ENCODE peak calls at places on chromosomes 16 and 17, in seven cellular contexts. K is tibial nerve, O is A549, B is suprapubic skin, S is stomach, U is esophagus muscularis mucosa, D is H1. N is an unnamed sample.

GRCh38 chr17:69677130-69677529 is 262.6 kb downstream of the MAP2K6 start:
- DNase-seq in K (no peak), U (no peak), B (no peak), D (no peak), S (no peak), O (no peak), N (no peak)

GRCh38 chr16:88913001-88913612 is 46.6 kb upstream of the PABPN1L start:
- DNase-seq in O (no peak), B (no peak), U (no peak), D (no peak), K (no peak), S (no peak), N (no peak)

GRCh38 chr17:17506181-17506741 is 10.1 kb upstream of the RASD1 start:
- DNase-seq in D (no peak), B (no peak), O (no peak), S (no peak), K (no peak), U (no peak), N (no peak)

GRCh38 chr16:27446721-27447120 is 44.7 kb downstream of the IL21R start:
- DNase-seq in B (no peak), D (no peak), S (no peak), U (no peak), O (no peak), K (no peak), N (no peak)

GRCh38 chr16:6335072-6335471 is 997.6 kb upstream of the RBFOX1 start:
- DNase-seq in D (peak; percentile 83), S (no peak), B (no peak), O (peak; percentile 4), U (no peak), K (no peak), N (no peak)

GRCh38 chr17:8060274-8060673 is 21.4 kb downstream of the ALOX15B start:
- DNase-seq in B (no peak), S (peak; percentile 64), O (peak; percentile 87), K (peak; percentile 89), U (no peak), D (peak; percentile 79), N (peak; percentile 65)

GRCh38 chr16:24273511-24273910 is 17.4 kb downstream of the CACNG3 start:
- DNase-seq in B (no peak), K (no peak), S (no peak), D (no peak), U (no peak), O (peak; percentile 10), N (no peak)

GRCh38 chr17:37273419-37274051 is 102.2 kb upstream of the C17orf78 start:
- DNase-seq in K (no peak), B (no peak), S (no peak), U (no peak), D (no peak), O (no peak), N (no peak)

GRCh38 chr17:79795795-79796569 is 895 bp downstream of the CBX8 start:
- DNase-seq in B (no peak), D (no peak), S (no peak), K (no peak), O (no peak), U (no peak), N (no peak)

GRCh38 chr16:65069090-65069489 is 52.8 kb downstream of the CDH11 start:
- DNase-seq in K (no peak), S (no peak), D (no peak), B (no peak), O (no peak), U (no peak), N (no peak)

GRCh38 chr16:67779256-67780014 is 26.9 kb downstream of the RANBP10 start:
- DNase-seq in D (no peak), O (no peak), U (no peak), B (no peak), K (no peak), S (no peak), N (no peak)

GRCh38 chr17:13806023-13806553 is 204.4 kb upstream of the HS3ST3A1 start:
- DNase-seq in K (no peak), O (no peak), D (no peak), S (no peak), B (no peak), U (peak; percentile 75), N (no peak)

GRCh38 chr16:27708651-27709050 is 158.7 kb downstream of the KATNIP start:
- DNase-seq in U (no peak), O (no peak), S (no peak), K (no peak), B (peak; percentile 39), D (no peak), N (peak; percentile 40)

GRCh38 chr17:36195474-36196098 is 972 bp downstream of the CCL3L1 start:
- DNase-seq in D (no peak), B (no peak), O (no peak), K (no peak), U (no peak), S (no peak), N (no peak)

GRCh38 chr16:31397701-31398100 is 4.6 kb downstream of the ITGAD start:
- DNase-seq in O (no peak), K (no peak), D (no peak), B (no peak), U (no peak), S (no peak), N (no peak)

GRCh38 chr17:68794636-68795503 is 160.3 kb downstream of the ABCA8 start:
- DNase-seq in U (no peak), O (no peak), D (no peak), K (peak; percentile 50), B (no peak), S (no peak), N (no peak)

GRCh38 chr17:14826361-14826760 is 438.8 kb downstream of the PMP22 start:
- DNase-seq in D (no peak), B (no peak), K (no peak), U (no peak), S (no peak), O (no peak), N (no peak)

GRCh38 chr17:36742267-36743000 is 141.1 kb downstream of the MRM1 start:
- DNase-seq in B (no peak), S (no peak), O (no peak), K (no peak), U (no peak), D (peak; percentile 53), N (no peak)

GRCh38 chr16:49523435-49524159 is 150.0 kb downstream of the C16orf78 start:
- DNase-seq in O (no peak), D (no peak), B (no peak), U (no peak), K (no peak), S (no peak), N (no peak)

DNA sequence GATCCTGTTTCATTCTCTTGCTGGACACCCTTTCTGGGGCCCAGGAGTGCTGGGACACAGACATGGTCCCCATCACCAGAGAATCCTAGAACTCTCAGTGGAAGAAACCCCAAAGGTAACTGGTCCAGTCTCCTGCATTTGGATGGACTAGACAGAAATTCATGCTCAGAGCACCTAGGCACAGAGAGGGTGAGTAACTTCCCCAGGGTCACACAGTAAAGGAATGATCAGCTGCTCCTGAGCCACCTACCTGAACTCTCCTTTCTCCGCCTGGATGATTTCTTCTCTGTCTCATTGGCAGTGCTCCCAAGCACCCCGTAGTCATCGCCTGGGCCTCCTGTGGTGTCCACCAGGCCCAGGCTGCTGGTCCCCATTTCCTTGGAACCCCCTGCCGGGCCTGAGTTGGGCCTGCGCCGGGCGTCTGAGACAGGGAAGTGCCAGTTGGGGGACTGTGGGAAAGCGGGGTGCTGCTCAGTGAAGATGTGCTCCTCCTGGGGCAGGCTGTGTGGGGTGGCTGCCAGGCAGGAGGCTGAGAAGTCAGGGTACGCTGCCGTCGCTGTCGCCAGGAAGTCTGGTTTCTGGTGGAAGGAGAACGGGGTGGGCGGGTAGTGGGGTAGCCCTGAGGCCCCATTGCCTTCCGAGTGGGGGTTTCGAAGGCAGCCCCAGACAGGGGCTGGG is 767 bp downstream of the MEOX1 start:
- DNase-seq in O (no peak), U (no peak), K (no peak), B (no peak), S (no peak), D (no peak), N (no peak)
- TF ChIP-seq EP300 in O (no peak), U (no peak), K (no peak), B (no peak), S (no peak), D (no peak), N (no peak)

DNA sequence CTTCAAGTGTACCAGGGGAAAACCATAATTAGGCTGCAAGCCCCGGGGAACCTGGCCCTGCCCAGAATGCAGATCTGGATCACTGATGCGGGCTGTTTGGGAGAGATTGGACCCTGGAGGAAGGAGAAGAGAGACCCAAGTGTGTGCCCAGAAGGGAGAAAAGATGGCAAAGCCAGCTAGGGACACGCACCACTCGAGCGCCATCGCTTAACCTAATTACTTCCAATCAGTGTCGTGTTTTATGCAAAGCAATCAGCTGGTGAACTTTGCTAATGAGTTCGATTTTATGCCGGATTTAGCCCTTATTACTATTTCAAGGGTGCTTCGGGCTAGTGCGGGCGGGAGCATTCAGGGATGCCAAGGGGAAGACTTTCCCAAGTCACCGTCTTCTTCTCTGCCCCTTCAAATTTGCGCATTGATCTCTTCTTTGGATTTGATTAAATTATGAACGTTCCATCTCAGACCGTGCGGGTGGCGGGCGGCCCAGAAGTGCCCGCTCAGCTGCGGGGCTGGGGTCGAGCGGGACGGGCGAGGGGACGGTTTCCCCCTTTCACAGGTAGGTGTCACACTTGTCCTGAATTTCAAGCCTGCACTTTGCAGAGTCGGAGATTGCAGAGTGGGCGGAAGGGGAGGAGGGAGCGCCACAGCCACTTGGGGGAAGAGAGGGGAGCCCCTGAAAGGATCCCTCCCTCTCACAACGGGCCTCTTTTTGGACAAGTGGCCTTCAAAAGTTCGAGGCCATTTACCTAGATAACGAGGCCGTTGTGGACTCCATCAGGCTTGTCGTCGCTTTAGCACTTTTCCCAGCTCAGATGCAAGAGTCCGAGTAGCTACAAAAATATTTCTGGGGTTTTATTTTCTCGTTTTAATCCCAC is 4.1 kb downstream of the IRX5 start:
- DNase-seq in K (no peak), D (peak; percentile 75), S (no peak), O (no peak), U (peak; percentile 42), B (no peak), N (no peak)
- H3K4me3 ChIP-seq in K (no peak overlapping the region), D (peak overlapping the region; percentile 32), S (no peak overlapping the region), O (no peak overlapping the region), U (no peak overlapping the region), B (peak overlapping the region; percentile 75), N (no peak overlapping the region)

GRCh38 chr17:28867276-28867675 is 12.5 kb downstream of the ERAL1 start:
- DNase-seq in U (no peak), S (no peak), K (no peak), D (no peak), O (no peak), B (no peak), N (no peak)

GRCh38 chr17:28861393-28862203 is 6.8 kb downstream of the ERAL1 start:
- DNase-seq in B (no peak), K (no peak), O (no peak), S (no peak), D (no peak), U (no peak), N (no peak)

GRCh38 chr17:28865946-28866752 is 11.3 kb downstream of the ERAL1 start:
- DNase-seq in K (no peak), B (no peak), U (no peak), S (no peak), O (no peak), D (no peak), N (no peak)

GRCh38 chr17:28862497-28862896 is 7.7 kb downstream of the ERAL1 start:
- DNase-seq in U (no peak), S (no peak), B (no peak), O (no peak), D (no peak), K (no peak), N (no peak)

GRCh38 chr17:28864991-28865849 is 10.4 kb downstream of the ERAL1 start:
- DNase-seq in S (peak; percentile 51), O (no peak), D (no peak), K (no peak), B (no peak), U (no peak), N (no peak)
- TF ChIP-seq EP300 in S (no peak), O (no peak), D (no peak), K (no peak), B (no peak), U (no peak), N (no peak)

GRCh38 chr16:81239722-81240121 is 1.2 kb downstream of the BCO1 start:
- DNase-seq in B (no peak), K (no peak), S (no peak), U (no peak), D (no peak), O (no peak), N (no peak)
- H3K4me3 ChIP-seq in B (no peak overlapping the region), K (no peak overlapping the region), S (no peak overlapping the region), U (no peak overlapping the region), D (no peak overlapping the region), O (no peak overlapping the region), N (no peak overlapping the region)

N was measured in sigmoid colon.